ENCODE peak calls at places on chromosomes 7 and 10, in six cellular contexts. One of them, this sample, is unnamed.

GRCh38 chr7:40490603-40490924 is 355.8 kb downstream of the SUGCT start:
- DNase-seq in activated effector memory CD4-positive, alpha-beta T cell treated with anti-CD3 and anti-CD28 coated beads, Interleukin-2, amount 50 U/mL, for 16 hours: no peak
- DNase-seq in aorta: no peak
- DNase-seq in stimulated activated CD4-positive, alpha-beta T cell treated with anti-CD3 and anti-CD28 coated beads, Interleukin-1b, Interleukin-23, amount 100 ng/mL, for 48 hours: no peak
- DNase-seq in MV-4-11: no peak
- DNase-seq in cardiac septum: no peak
- DNase-seq in this sample: no peak

GRCh38 chr10:124058346-124059003 is 34.9 kb downstream of the CHST15 start:
- DNase-seq in MV-4-11: no peak
- DNase-seq in stimulated activated CD4-positive, alpha-beta T cell treated with anti-CD3 and anti-CD28 coated beads, Interleukin-1b, Interleukin-23, amount 100 ng/mL, for 48 hours: no peak
- DNase-seq in activated effector memory CD4-positive, alpha-beta T cell treated with anti-CD3 and anti-CD28 coated beads, Interleukin-2, amount 50 U/mL, for 16 hours: no peak
- DNase-seq in aorta: peak; percentile 32
- DNase-seq in cardiac septum: no peak
- DNase-seq in this sample: no peak

GRCh38 chr7:134945711-134946110 is 40.6 kb upstream of the AGBL3 start:
- DNase-seq in MV-4-11: no peak
- DNase-seq in cardiac septum: no peak
- DNase-seq in stimulated activated CD4-positive, alpha-beta T cell treated with anti-CD3 and anti-CD28 coated beads, Interleukin-1b, Interleukin-23, amount 100 ng/mL, for 48 hours: no peak
- DNase-seq in activated effector memory CD4-positive, alpha-beta T cell treated with anti-CD3 and anti-CD28 coated beads, Interleukin-2, amount 50 U/mL, for 16 hours: no peak
- DNase-seq in aorta: no peak
- DNase-seq in this sample: no peak

GRCh38 chr7:35498416-35498815 is 196.5 kb downstream of the HERPUD2 start:
- DNase-seq in activated effector memory CD4-positive, alpha-beta T cell treated with anti-CD3 and anti-CD28 coated beads, Interleukin-2, amount 50 U/mL, for 16 hours: no peak
- DNase-seq in MV-4-11: peak; percentile 29
- DNase-seq in aorta: no peak
- DNase-seq in cardiac septum: no peak
- DNase-seq in stimulated activated CD4-positive, alpha-beta T cell treated with anti-CD3 and anti-CD28 coated beads, Interleukin-1b, Interleukin-23, amount 100 ng/mL, for 48 hours: no peak
- DNase-seq in this sample: no peak

GRCh38 chr10:91198781-91199180 is 21.7 kb upstream of the PCGF5 start:
- DNase-seq in stimulated activated CD4-positive, alpha-beta T cell treated with anti-CD3 and anti-CD28 coated beads, Interleukin-1b, Interleukin-23, amount 100 ng/mL, for 48 hours: no peak
- DNase-seq in aorta: no peak
- DNase-seq in cardiac septum: no peak
- DNase-seq in MV-4-11: peak; percentile 92
- DNase-seq in activated effector memory CD4-positive, alpha-beta T cell treated with anti-CD3 and anti-CD28 coated beads, Interleukin-2, amount 50 U/mL, for 16 hours: no peak
- DNase-seq in this sample: no peak

GRCh38 chr7:2709553-2710165 is 21.7 kb downstream of the AMZ1 start:
- DNase-seq in stimulated activated CD4-positive, alpha-beta T cell treated with anti-CD3 and anti-CD28 coated beads, Interleukin-1b, Interleukin-23, amount 100 ng/mL, for 48 hours: peak; percentile 78
- DNase-seq in activated effector memory CD4-positive, alpha-beta T cell treated with anti-CD3 and anti-CD28 coated beads, Interleukin-2, amount 50 U/mL, for 16 hours: peak; percentile 91
- DNase-seq in cardiac septum: no peak
- DNase-seq in MV-4-11: peak; percentile 32
- DNase-seq in aorta: peak; percentile 88
- DNase-seq in this sample: peak; percentile 60

GRCh38 chr7:85622059-85622458 is 435.2 kb upstream of the SEMA3D start:
- DNase-seq in cardiac septum: no peak
- DNase-seq in MV-4-11: no peak
- DNase-seq in activated effector memory CD4-positive, alpha-beta T cell treated with anti-CD3 and anti-CD28 coated beads, Interleukin-2, amount 50 U/mL, for 16 hours: no peak
- DNase-seq in stimulated activated CD4-positive, alpha-beta T cell treated with anti-CD3 and anti-CD28 coated beads, Interleukin-1b, Interleukin-23, amount 100 ng/mL, for 48 hours: no peak
- DNase-seq in aorta: no peak
- DNase-seq in this sample: no peak

GRCh38 chr10:85741626-85742300 is 624.8 kb downstream of the GRID1 start:
- DNase-seq in activated effector memory CD4-positive, alpha-beta T cell treated with anti-CD3 and anti-CD28 coated beads, Interleukin-2, amount 50 U/mL, for 16 hours: no peak
- DNase-seq in cardiac septum: no peak
- DNase-seq in aorta: no peak
- DNase-seq in MV-4-11: no peak
- DNase-seq in stimulated activated CD4-positive, alpha-beta T cell treated with anti-CD3 and anti-CD28 coated beads, Interleukin-1b, Interleukin-23, amount 100 ng/mL, for 48 hours: no peak
- DNase-seq in this sample: no peak

GRCh38 chr10:133227256-133227655 is 2.8 kb upstream of the UTF1 start:
- DNase-seq in aorta: no peak
- DNase-seq in MV-4-11: no peak
- DNase-seq in activated effector memory CD4-positive, alpha-beta T cell treated with anti-CD3 and anti-CD28 coated beads, Interleukin-2, amount 50 U/mL, for 16 hours: no peak
- DNase-seq in cardiac septum: no peak
- DNase-seq in stimulated activated CD4-positive, alpha-beta T cell treated with anti-CD3 and anti-CD28 coated beads, Interleukin-1b, Interleukin-23, amount 100 ng/mL, for 48 hours: no peak
- DNase-seq in this sample: no peak

GRCh38 chr10:119786117-119786769 is 60.4 kb downstream of the INPP5F start:
- DNase-seq in cardiac septum: no peak
- DNase-seq in MV-4-11: peak; percentile 98
- DNase-seq in aorta: no peak
- DNase-seq in stimulated activated CD4-positive, alpha-beta T cell treated with anti-CD3 and anti-CD28 coated beads, Interleukin-1b, Interleukin-23, amount 100 ng/mL, for 48 hours: no peak
- DNase-seq in activated effector memory CD4-positive, alpha-beta T cell treated with anti-CD3 and anti-CD28 coated beads, Interleukin-2, amount 50 U/mL, for 16 hours: no peak
- DNase-seq in this sample: peak; percentile 87

GRCh38 chr10:63438506-63439498 is 27.0 kb downstream of the JMJD1C start:
- DNase-seq in activated effector memory CD4-positive, alpha-beta T cell treated with anti-CD3 and anti-CD28 coated beads, Interleukin-2, amount 50 U/mL, for 16 hours: no peak
- DNase-seq in MV-4-11: no peak
- DNase-seq in aorta: no peak
- DNase-seq in stimulated activated CD4-positive, alpha-beta T cell treated with anti-CD3 and anti-CD28 coated beads, Interleukin-1b, Interleukin-23, amount 100 ng/mL, for 48 hours: no peak
- DNase-seq in cardiac septum: no peak
- DNase-seq in this sample: no peak

GRCh38 chr7:94980418-94981142 is 73.2 kb downstream of the PPP1R9A start:
- DNase-seq in activated effector memory CD4-positive, alpha-beta T cell treated with anti-CD3 and anti-CD28 coated beads, Interleukin-2, amount 50 U/mL, for 16 hours: no peak
- DNase-seq in aorta: no peak
- DNase-seq in cardiac septum: no peak
- DNase-seq in stimulated activated CD4-positive, alpha-beta T cell treated with anti-CD3 and anti-CD28 coated beads, Interleukin-1b, Interleukin-23, amount 100 ng/mL, for 48 hours: no peak
- DNase-seq in MV-4-11: no peak
- DNase-seq in this sample: peak; percentile 94

GRCh38 chr10:47264797-47265281 is 35.2 kb upstream of the GDF10 start:
- DNase-seq in aorta: peak; percentile 57
- DNase-seq in activated effector memory CD4-positive, alpha-beta T cell treated with anti-CD3 and anti-CD28 coated beads, Interleukin-2, amount 50 U/mL, for 16 hours: peak; percentile 80
- DNase-seq in MV-4-11: peak; percentile 37
- DNase-seq in stimulated activated CD4-positive, alpha-beta T cell treated with anti-CD3 and anti-CD28 coated beads, Interleukin-1b, Interleukin-23, amount 100 ng/mL, for 48 hours: peak; percentile 76
- DNase-seq in cardiac septum: peak; percentile 61
- DNase-seq in this sample: peak; percentile 51

GRCh38 chr10:114767101-114767588 is 54.4 kb upstream of the FHIP2A start:
- DNase-seq in cardiac septum: no peak
- DNase-seq in stimulated activated CD4-positive, alpha-beta T cell treated with anti-CD3 and anti-CD28 coated beads, Interleukin-1b, Interleukin-23, amount 100 ng/mL, for 48 hours: no peak
- DNase-seq in MV-4-11: no peak
- DNase-seq in activated effector memory CD4-positive, alpha-beta T cell treated with anti-CD3 and anti-CD28 coated beads, Interleukin-2, amount 50 U/mL, for 16 hours: no peak
- DNase-seq in aorta: no peak
- DNase-seq in this sample: no peak

GRCh38 chr10:131513445-131513844 is 201.9 kb upstream of the TCERG1L start:
- DNase-seq in stimulated activated CD4-positive, alpha-beta T cell treated with anti-CD3 and anti-CD28 coated beads, Interleukin-1b, Interleukin-23, amount 100 ng/mL, for 48 hours: no peak
- DNase-seq in aorta: no peak
- DNase-seq in activated effector memory CD4-positive, alpha-beta T cell treated with anti-CD3 and anti-CD28 coated beads, Interleukin-2, amount 50 U/mL, for 16 hours: no peak
- DNase-seq in MV-4-11: no peak
- DNase-seq in cardiac septum: no peak
- DNase-seq in this sample: no peak

GRCh38 chr10:20303453-20304152 is 487.4 kb downstream of the PLXDC2 start:
- DNase-seq in stimulated activated CD4-positive, alpha-beta T cell treated with anti-CD3 and anti-CD28 coated beads, Interleukin-1b, Interleukin-23, amount 100 ng/mL, for 48 hours: no peak
- DNase-seq in MV-4-11: no peak
- DNase-seq in activated effector memory CD4-positive, alpha-beta T cell treated with anti-CD3 and anti-CD28 coated beads, Interleukin-2, amount 50 U/mL, for 16 hours: no peak
- DNase-seq in cardiac septum: no peak
- DNase-seq in aorta: no peak
- DNase-seq in this sample: peak; percentile 7

GRCh38 chr10:92219516-92219915 is 71.4 kb downstream of the CPEB3 start:
- DNase-seq in stimulated activated CD4-positive, alpha-beta T cell treated with anti-CD3 and anti-CD28 coated beads, Interleukin-1b, Interleukin-23, amount 100 ng/mL, for 48 hours: no peak
- DNase-seq in aorta: no peak
- DNase-seq in activated effector memory CD4-positive, alpha-beta T cell treated with anti-CD3 and anti-CD28 coated beads, Interleukin-2, amount 50 U/mL, for 16 hours: no peak
- DNase-seq in MV-4-11: no peak
- DNase-seq in cardiac septum: no peak
- DNase-seq in this sample: no peak

GRCh38 chr10:484441-484924 is 205.0 kb downstream of the DIP2C start:
- DNase-seq in stimulated activated CD4-positive, alpha-beta T cell treated with anti-CD3 and anti-CD28 coated beads, Interleukin-1b, Interleukin-23, amount 100 ng/mL, for 48 hours: no peak
- DNase-seq in aorta: peak; percentile 81
- DNase-seq in cardiac septum: peak; percentile 74
- DNase-seq in MV-4-11: no peak
- DNase-seq in activated effector memory CD4-positive, alpha-beta T cell treated with anti-CD3 and anti-CD28 coated beads, Interleukin-2, amount 50 U/mL, for 16 hours: no peak
- DNase-seq in this sample: no peak

GRCh38 chr10:132856869-132857524 is 71.0 kb upstream of the NKX6-2 start:
- DNase-seq in stimulated activated CD4-positive, alpha-beta T cell treated with anti-CD3 and anti-CD28 coated beads, Interleukin-1b, Interleukin-23, amount 100 ng/mL, for 48 hours: no peak
- DNase-seq in activated effector memory CD4-positive, alpha-beta T cell treated with anti-CD3 and anti-CD28 coated beads, Interleukin-2, amount 50 U/mL, for 16 hours: peak; percentile 41
- DNase-seq in cardiac septum: peak; percentile 56
- DNase-seq in MV-4-11: no peak
- DNase-seq in aorta: peak; percentile 48
- DNase-seq in this sample: no peak

GRCh38 chr7:155647734-155648133 is 3.3 kb downstream of the RBM33 start:
- DNase-seq in cardiac septum: no peak
- DNase-seq in MV-4-11: no peak
- DNase-seq in aorta: no peak
- DNase-seq in stimulated activated CD4-positive, alpha-beta T cell treated with anti-CD3 and anti-CD28 coated beads, Interleukin-1b, Interleukin-23, amount 100 ng/mL, for 48 hours: no peak
- DNase-seq in activated effector memory CD4-positive, alpha-beta T cell treated with anti-CD3 and anti-CD28 coated beads, Interleukin-2, amount 50 U/mL, for 16 hours: no peak
- DNase-seq in this sample: no peak

GRCh38 chr7:10475940-10476641 is 497.6 kb upstream of the PHF14 start:
- DNase-seq in activated effector memory CD4-positive, alpha-beta T cell treated with anti-CD3 and anti-CD28 coated beads, Interleukin-2, amount 50 U/mL, for 16 hours: no peak
- DNase-seq in aorta: no peak
- DNase-seq in MV-4-11: no peak
- DNase-seq in stimulated activated CD4-positive, alpha-beta T cell treated with anti-CD3 and anti-CD28 coated beads, Interleukin-1b, Interleukin-23, amount 100 ng/mL, for 48 hours: no peak
- DNase-seq in cardiac septum: no peak
- DNase-seq in this sample: no peak

GRCh38 chr10:78263521-78263988 is 229.9 kb downstream of the RPS24 start:
- DNase-seq in MV-4-11: no peak
- DNase-seq in cardiac septum: no peak
- DNase-seq in activated effector memory CD4-positive, alpha-beta T cell treated with anti-CD3 and anti-CD28 coated beads, Interleukin-2, amount 50 U/mL, for 16 hours: no peak
- DNase-seq in aorta: no peak
- DNase-seq in stimulated activated CD4-positive, alpha-beta T cell treated with anti-CD3 and anti-CD28 coated beads, Interleukin-1b, Interleukin-23, amount 100 ng/mL, for 48 hours: no peak
- DNase-seq in this sample: no peak

GRCh38 chr7:44622342-44623151 is 16.1 kb downstream of the OGDH start:
- DNase-seq in cardiac septum: no peak
- DNase-seq in activated effector memory CD4-positive, alpha-beta T cell treated with anti-CD3 and anti-CD28 coated beads, Interleukin-2, amount 50 U/mL, for 16 hours: peak; percentile 79
- DNase-seq in stimulated activated CD4-positive, alpha-beta T cell treated with anti-CD3 and anti-CD28 coated beads, Interleukin-1b, Interleukin-23, amount 100 ng/mL, for 48 hours: peak; percentile 56
- DNase-seq in aorta: no peak
- DNase-seq in MV-4-11: peak; percentile 69
- DNase-seq in this sample: peak; percentile 71

GRCh38 chr7:143499246-143499645 is 21.6 kb downstream of the TAS2R41 start:
- DNase-seq in aorta: no peak
- DNase-seq in activated effector memory CD4-positive, alpha-beta T cell treated with anti-CD3 and anti-CD28 coated beads, Interleukin-2, amount 50 U/mL, for 16 hours: no peak
- DNase-seq in stimulated activated CD4-positive, alpha-beta T cell treated with anti-CD3 and anti-CD28 coated beads, Interleukin-1b, Interleukin-23, amount 100 ng/mL, for 48 hours: no peak
- DNase-seq in MV-4-11: peak; percentile 18
- DNase-seq in cardiac septum: no peak
- DNase-seq in this sample: no peak

GRCh38 chr7:12111461-12112405 is 99.4 kb upstream of the TMEM106B start:
- DNase-seq in aorta: peak; percentile 69
- DNase-seq in activated effector memory CD4-positive, alpha-beta T cell treated with anti-CD3 and anti-CD28 coated beads, Interleukin-2, amount 50 U/mL, for 16 hours: peak; percentile 62
- DNase-seq in cardiac septum: no peak
- DNase-seq in MV-4-11: no peak
- DNase-seq in stimulated activated CD4-positive, alpha-beta T cell treated with anti-CD3 and anti-CD28 coated beads, Interleukin-1b, Interleukin-23, amount 100 ng/mL, for 48 hours: peak; percentile 5
- DNase-seq in this sample: no peak

GRCh38 chr7:47508389-47509380 is 73.2 kb downstream of the TNS3 start:
- DNase-seq in stimulated activated CD4-positive, alpha-beta T cell treated with anti-CD3 and anti-CD28 coated beads, Interleukin-1b, Interleukin-23, amount 100 ng/mL, for 48 hours: no peak
- DNase-seq in MV-4-11: no peak
- DNase-seq in aorta: no peak
- DNase-seq in cardiac septum: no peak
- DNase-seq in activated effector memory CD4-positive, alpha-beta T cell treated with anti-CD3 and anti-CD28 coated beads, Interleukin-2, amount 50 U/mL, for 16 hours: no peak
- DNase-seq in this sample: peak; percentile 27

GRCh38 chr10:121459765-121460453 is 138.3 kb downstream of the FGFR2 start:
- DNase-seq in MV-4-11: no peak
- DNase-seq in stimulated activated CD4-positive, alpha-beta T cell treated with anti-CD3 and anti-CD28 coated beads, Interleukin-1b, Interleukin-23, amount 100 ng/mL, for 48 hours: no peak
- DNase-seq in aorta: peak; percentile 75
- DNase-seq in activated effector memory CD4-positive, alpha-beta T cell treated with anti-CD3 and anti-CD28 coated beads, Interleukin-2, amount 50 U/mL, for 16 hours: no peak
- DNase-seq in cardiac septum: no peak
- DNase-seq in this sample: no peak

GRCh38 chr7:107971613-107972012 is 31.3 kb downstream of the LAMB1 start:
- DNase-seq in MV-4-11: peak; percentile 21
- DNase-seq in aorta: no peak
- DNase-seq in activated effector memory CD4-positive, alpha-beta T cell treated with anti-CD3 and anti-CD28 coated beads, Interleukin-2, amount 50 U/mL, for 16 hours: no peak
- DNase-seq in stimulated activated CD4-positive, alpha-beta T cell treated with anti-CD3 and anti-CD28 coated beads, Interleukin-1b, Interleukin-23, amount 100 ng/mL, for 48 hours: no peak
- DNase-seq in cardiac septum: no peak
- DNase-seq in this sample: no peak

GRCh38 chr7:16921644-16922257 is 40.0 kb upstream of the AGR3 start:
- DNase-seq in MV-4-11: no peak
- DNase-seq in stimulated activated CD4-positive, alpha-beta T cell treated with anti-CD3 and anti-CD28 coated beads, Interleukin-1b, Interleukin-23, amount 100 ng/mL, for 48 hours: no peak
- DNase-seq in cardiac septum: no peak
- DNase-seq in aorta: no peak
- DNase-seq in activated effector memory CD4-positive, alpha-beta T cell treated with anti-CD3 and anti-CD28 coated beads, Interleukin-2, amount 50 U/mL, for 16 hours: no peak
- DNase-seq in this sample: no peak

GRCh38 chr10:83908506-83908905 is 230.8 kb upstream of the GHITM start:
- DNase-seq in activated effector memory CD4-positive, alpha-beta T cell treated with anti-CD3 and anti-CD28 coated beads, Interleukin-2, amount 50 U/mL, for 16 hours: no peak
- DNase-seq in MV-4-11: peak; percentile 19
- DNase-seq in aorta: no peak
- DNase-seq in stimulated activated CD4-positive, alpha-beta T cell treated with anti-CD3 and anti-CD28 coated beads, Interleukin-1b, Interleukin-23, amount 100 ng/mL, for 48 hours: no peak
- DNase-seq in cardiac septum: no peak
- DNase-seq in this sample: no peak

This sample was measured in HepG2.